ENCODE peak calls at places on chromosomes 13 and 19, in six cellular contexts. X is mucosa of descending colon, W is HFFc6, F is heart right ventricle, V is mesothelial cell of epicardium, E is brain microvascular endothelial cell. C is an unnamed sample.

GRCh38 chr19:50795665-50796073 is 5.5 kb downstream of the ACP4 start:
- DNase-seq in X (no peak), W (no peak), F (no peak), V (no peak), E (no peak), C (no peak)

GRCh38 chr19:32909257-32909656 is 39.7 kb upstream of the SLC7A9 start:
- DNase-seq in X (no peak), W (no peak), F (no peak), V (no peak), E (no peak), C (no peak)

GRCh38 chr19:35655600-35655999 is 7.5 kb downstream of the COX6B1 start:
- DNase-seq in X (no peak), W (no peak), F (no peak), V (no peak), E (no peak), C (no peak)

GRCh38 chr19:45498411-45499195 is at the start of gene PPM1N:
- DNase-seq in X (no peak), W (no peak), F (no peak), V (no peak), E (no peak), C (peak)

GRCh38 chr19:38417146-38417543 is 8.9 kb downstream of the RASGRP4 start:
- DNase-seq in X (no peak), W (no peak), F (no peak), V (no peak), E (no peak), C (no peak)

GRCh38 chr13:36918246-36919060 is 1.6 kb downstream of the SMAD9 start:
- DNase-seq in X (no peak), W (peak), F (no peak), V (no peak), E (peak), C (no peak)

GRCh38 chr13:80339841-80340642 is 884 bp downstream of the SPRY2 start:
- DNase-seq in X (peak), W (peak), F (peak), V (peak), E (peak), C (peak)

GRCh38 chr13:67023088-67023893 is 206.8 kb downstream of the PCDH9 start:
- DNase-seq in X (no peak), W (peak), F (no peak), V (no peak), E (peak), C (no peak)

GRCh38 chr19:13060964-13061927 is 41.4 kb downstream of the LYL1 start:
- DNase-seq in X (peak), W (peak), F (peak), V (peak), E (peak), C (peak)

GRCh38 chr19:55172741-55173140 is 6.3 kb upstream of the DNAAF3 start:
- DNase-seq in X (no peak), W (peak), F (no peak), V (no peak), E (peak), C (no peak)

GRCh38 chr13:79780240-79780639 is 299.3 kb downstream of the NDFIP2 start:
- DNase-seq in X (no peak), W (no peak), F (no peak), V (no peak), E (peak), C (peak)

DNA sequence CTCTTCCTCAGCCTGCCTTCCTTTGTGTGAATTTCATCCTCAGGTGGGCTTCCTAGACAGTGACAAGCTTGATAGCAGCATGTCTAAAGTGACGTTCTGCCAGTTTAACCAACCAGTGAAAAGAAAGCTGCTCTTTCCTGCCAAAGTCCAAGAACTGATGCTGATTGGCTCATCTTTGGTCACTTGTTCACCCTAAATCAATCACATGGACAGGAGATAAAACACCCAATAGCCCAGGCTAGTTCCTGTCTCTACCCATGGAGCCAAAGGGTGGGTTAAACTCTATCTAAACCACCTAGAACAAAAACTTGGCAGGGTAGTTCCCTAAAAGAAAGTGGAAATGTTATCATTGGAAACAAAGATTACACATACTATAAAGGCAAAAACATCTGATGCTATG is 50.8 kb downstream of the GPALPP1 start:
- DNase-seq in X (no peak), W (no peak), F (no peak), V (no peak), E (no peak), C (no peak)
- TF ChIP-seq CTCF in X (no peak), W (no peak), F (no peak), V (no peak), E (no peak), C (no peak)

GRCh38 chr19:6772028-6772865 is at the start of gene VAV1:
- DNase-seq in X (peak), W (no peak), F (peak), V (no peak), E (no peak), C (peak)
- TF ChIP-seq CTCF in X (no peak), W (no peak), F (no peak), V (no peak), E (peak), C (peak)

GRCh38 chr19:48296963-48297734 is 27.3 kb downstream of the ZNF114 start:
- DNase-seq in X (no peak), W (no peak), F (no peak), V (no peak), E (no peak), C (no peak)
- TF ChIP-seq CTCF in X (no peak), W (no peak), F (no peak), V (no peak), E (no peak), C (no peak)

GRCh38 chr13:27487776-27488175 is 37.4 kb upstream of the MTIF3 start:
- DNase-seq in X (no peak), W (no peak), F (no peak), V (no peak), E (no peak), C (no peak)
- TF ChIP-seq CTCF in X (no peak), W (no peak), F (no peak), V (no peak), E (no peak), C (no peak)

GRCh38 chr19:46716013-46716671 is 772 bp downstream of the PRKD2 start:
- DNase-seq in X (peak), W (no peak), F (no peak), V (no peak), E (no peak), C (no peak)
- TF ChIP-seq CTCF in X (no peak), W (peak), F (no peak), V (peak), E (peak), C (no peak)